ENCODE peak calls at places on chromosomes 7 and 10, in five cellular contexts. X, F, I, U and G are unnamed samples.
A peak's percentile ranks its signal among the peaks of the same experiment; 100 is the strongest.

GRCh38 chr10:14022954-14023353 is 307.8 kb downstream of the FRMD4A start:
- DNase-seq in U (no peak), F (no peak), I (no peak), X (no peak), G (no peak)

GRCh38 chr7:93757421-93757820 is 133.1 kb downstream of the TFPI2 start:
- DNase-seq in X (no peak), U (no peak), F (no peak), I (peak; percentile 26), G (no peak)

GRCh38 chr7:35757574-35757973 is 43.3 kb upstream of the SEPTIN7 start:
- DNase-seq in F (no peak), I (no peak), U (no peak), X (no peak), G (no peak)

GRCh38 chr7:155000795-155001194 is 2.1 kb downstream of the PAXIP1 start:
- DNase-seq in X (no peak), I (no peak), F (no peak), U (no peak), G (no peak)

GRCh38 chr10:59654007-59654406 is 55.6 kb downstream of the SLC16A9 start:
- DNase-seq in U (no peak), I (no peak), X (no peak), F (no peak), G (no peak)

GRCh38 chr7:20388064-20388463 is 57.4 kb downstream of the ITGB8 start:
- DNase-seq in I (no peak), X (no peak), U (no peak), F (no peak), G (no peak)

GRCh38 chr10:132563485-132564248 is 26.1 kb downstream of the INPP5A start:
- DNase-seq in U (peak; percentile 75), F (no peak), I (no peak), X (peak; percentile 52), G (peak; percentile 33)

GRCh38 chr7:100374601-100375000 is 1.3 kb downstream of the PILRA start:
- DNase-seq in I (no peak), X (no peak), U (no peak), F (no peak), G (no peak)

GRCh38 chr7:155483868-155484325 is 26.0 kb downstream of the EN2 start:
- DNase-seq in X (no peak), U (no peak), I (no peak), F (no peak), G (no peak)

GRCh38 chr7:98418271-98418635 is 17.4 kb upstream of the BAIAP2L1 start:
- DNase-seq in I (peak; percentile 72), X (no peak), F (no peak), U (no peak), G (no peak)

GRCh38 chr7:157018997-157019591 is 8.6 kb upstream of the MNX1 start:
- DNase-seq in U (peak; percentile 52), F (no peak), X (peak; percentile 80), I (no peak), G (peak; percentile 43)

GRCh38 chr7:155512246-155512887 is 34.0 kb downstream of the CNPY1 start:
- DNase-seq in I (no peak), F (no peak), X (no peak), U (no peak), G (no peak)

GRCh38 chr10:110432814-110433565 is 64.7 kb upstream of the DUSP5 start:
- DNase-seq in U (no peak), X (no peak), F (no peak), I (no peak), G (no peak)

GRCh38 chr7:134954197-134955082 is 31.9 kb upstream of the AGBL3 start:
- DNase-seq in X (no peak), I (peak; percentile 67), U (peak; percentile 47), F (peak; percentile 7), G (peak; percentile 58)

GRCh38 chr7:92634924-92635519 is 44.8 kb upstream of the FAM133B start:
- DNase-seq in F (no peak), U (no peak), I (peak; percentile 84), X (no peak), G (no peak)

GRCh38 chr10:70903262-70903921 is 15.0 kb upstream of the PCBD1 start:
- DNase-seq in F (peak; percentile 45), U (peak; percentile 57), I (peak; percentile 76), X (peak; percentile 83), G (no peak)